ENCODE peak calls at places on chromosomes 2 and 18, in eight cellular contexts. E is heart right ventricle, D is NT2/D1, H is neural progenitor cell, L is trophoblast cell, V is GM23338, S is Peyer's patch, F is transverse colon. A is an unnamed sample. For H3K4me1, the result is how much of the 10 kb centered on the place peaks cover.

GRCh38 chr2:198441246-198441645 is 636.9 kb downstream of the PLCL1 start:
- DNase-seq in E (no peak), H (no peak), F (no peak), D (no peak), L (peak), V (no peak), S (no peak), A (peak)

GRCh38 chr18:41870191-41870590 is 84.8 kb upstream of the PIK3C3 start:
- DNase-seq in L (no peak), E (no peak), F (no peak), V (no peak), H (no peak), S (no peak), D (no peak), A (no peak)

GRCh38 chr2:45943231-45944044 is 292.0 kb downstream of the PRKCE start:
- DNase-seq in E (no peak), H (no peak), D (no peak), S (no peak), F (no peak), L (no peak), V (peak), A (no peak)

GRCh38 chr18:77144451-77145118 is 12.0 kb upstream of the MBP start:
- DNase-seq in D (no peak), E (no peak), H (no peak), F (no peak), L (no peak), S (no peak), V (no peak), A (no peak)

GRCh38 chr18:27211569-27211968 is 26.5 kb upstream of the CHST9 start:
- DNase-seq in D (no peak), S (no peak), E (no peak), F (no peak), H (no peak), V (peak), L (no peak), A (no peak)

GRCh38 chr2:105038383-105039061 is 653 bp downstream of the MRPS9 start:
- DNase-seq in S (no peak), F (no peak), E (no peak), V (peak), H (no peak), L (peak), D (peak), A (no peak)

GRCh38 chr2:143410097-143410897 is 281.1 kb downstream of the ARHGAP15 start:
- DNase-seq in H (no peak), E (no peak), S (no peak), F (no peak), D (no peak), L (no peak), V (no peak), A (no peak)

GRCh38 chr2:45293182-45293581 is 283.9 kb upstream of the SIX2 start:
- DNase-seq in E (no peak), D (no peak), H (no peak), V (no peak), F (no peak), L (no peak), S (no peak), A (no peak)

GRCh38 chr18:527136-527535 is 26.6 kb upstream of the COLEC12 start:
- DNase-seq in E (no peak), H (no peak), S (no peak), D (no peak), V (no peak), L (no peak), F (no peak), A (no peak)

GRCh38 chr2:2769481-2770431 is 438.7 kb upstream of the MYT1L start:
- DNase-seq in F (no peak), V (no peak), H (no peak), S (no peak), D (no peak), L (no peak), E (peak), A (no peak)

GRCh38 chr2:100292022-100292580 is 30.2 kb downstream of the LONRF2 start:
- DNase-seq in V (peak), E (no peak), L (peak), H (peak), F (no peak), D (peak), S (no peak), A (peak)

GRCh38 chr18:80034852-80035406 is 695 bp downstream of the RBFA start:
- DNase-seq in D (no peak), E (no peak), H (peak), S (no peak), V (no peak), L (no peak), F (no peak), A (no peak)

GRCh38 chr2:109647636-109648035 is 33.5 kb downstream of the SOWAHC start:
- DNase-seq in L (peak), D (no peak), F (no peak), V (no peak), S (no peak), E (no peak), H (no peak), A (no peak)

GRCh38 chr2:190974629-190975361 is 39.2 kb downstream of the STAT1 start:
- DNase-seq in L (peak), E (no peak), D (no peak), F (no peak), V (no peak), H (no peak), S (no peak), A (no peak)

GRCh38 chr2:130822766-130823165 is 13.9 kb upstream of the ARHGEF4 start:
- DNase-seq in H (no peak), V (no peak), S (no peak), F (no peak), D (no peak), E (no peak), L (no peak), A (no peak)
- H3K4me1 ChIP-seq in H (under half), V (under half), S (under half), F (under half), D (under half), E (under half), L (under half), A (half or more)

GRCh38 chr18:33744032-33744697 is 166.1 kb downstream of the ASXL3 start:
- DNase-seq in V (peak), D (no peak), S (no peak), E (no peak), H (no peak), F (peak), L (no peak), A (no peak)
- H3K4me1 ChIP-seq in V (under half), D (under half), S (under half), E (under half), H (under half), F (under half), L (under half), A (under half)

GRCh38 chr2:31256611-31257382 is 22.8 kb downstream of the EHD3 start:
- DNase-seq in H (peak), L (no peak), E (no peak), V (peak), S (peak), D (no peak), F (no peak), A (no peak)
- H3K4me1 ChIP-seq in H (under half), L (under half), E (under half), V (under half), S (under half), D (under half), F (under half), A (under half)

DNA sequence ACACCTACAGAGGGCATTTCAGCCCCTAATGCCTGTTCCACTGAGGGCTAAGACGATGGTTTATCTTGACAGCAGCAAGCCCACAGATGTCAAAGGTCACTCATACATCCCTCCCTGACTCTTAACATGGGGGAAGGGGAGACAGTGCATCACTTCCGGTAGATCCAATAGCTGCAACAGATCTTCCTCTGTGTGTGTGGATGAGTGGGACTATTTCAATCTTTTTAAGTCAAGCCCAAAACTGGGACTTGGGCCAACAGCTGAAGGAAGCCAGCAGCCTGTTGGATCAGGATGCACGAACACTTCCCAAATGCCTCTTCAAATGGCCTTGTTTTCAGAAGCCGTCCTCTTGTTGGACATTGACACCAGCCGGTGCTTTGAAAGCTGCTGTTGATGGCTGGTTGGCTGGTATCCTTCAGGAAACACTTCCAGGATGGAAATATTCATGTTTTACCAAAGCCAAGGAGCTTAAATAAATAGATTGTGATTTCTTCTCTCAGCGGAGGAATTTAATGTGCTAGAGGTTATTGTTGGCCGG is 59.2 kb downstream of the IL1R2 start:
- DNase-seq in H (no peak), F (peak), D (no peak), S (peak), L (no peak), V (no peak), E (peak), A (no peak)
- H3K4me1 ChIP-seq in H (under half), F (under half), D (under half), S (under half), L (under half), V (under half), E (under half), A (under half)

DNA sequence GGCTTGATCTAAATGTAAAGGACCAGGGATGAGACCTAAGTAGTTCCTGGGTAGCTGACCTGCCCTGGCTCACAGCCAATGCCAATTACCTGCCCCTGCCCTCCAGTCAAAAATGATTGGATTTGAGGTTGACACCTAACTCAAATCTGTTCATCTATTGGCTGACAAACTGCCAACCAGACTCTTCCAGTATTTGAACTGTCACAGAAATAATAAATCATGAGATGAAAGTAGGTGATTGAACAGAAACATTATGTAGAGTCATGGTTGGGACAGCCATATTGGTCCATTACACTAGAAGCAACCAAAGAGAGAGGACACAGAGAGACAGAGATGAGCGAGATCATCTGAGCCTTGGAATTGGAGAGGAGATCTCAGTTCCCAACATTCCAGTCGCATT is 109.1 kb downstream of the ATL2 start:
- DNase-seq in E (no peak), F (no peak), H (no peak), S (no peak), V (no peak), D (no peak), L (no peak), A (no peak)
- H3K4me1 ChIP-seq in E (under half), F (under half), H (under half), S (under half), V (under half), D (under half), L (under half), A (under half)

GRCh38 chr2:112138143-112139032 is at the start of gene FBLN7:
- DNase-seq in F (no peak), H (peak), L (peak), V (peak), D (no peak), E (no peak), S (no peak), A (no peak)
- H3K4me1 ChIP-seq in F (under half), H (under half), L (under half), V (under half), D (under half), E (under half), S (under half), A (under half)

DNA sequence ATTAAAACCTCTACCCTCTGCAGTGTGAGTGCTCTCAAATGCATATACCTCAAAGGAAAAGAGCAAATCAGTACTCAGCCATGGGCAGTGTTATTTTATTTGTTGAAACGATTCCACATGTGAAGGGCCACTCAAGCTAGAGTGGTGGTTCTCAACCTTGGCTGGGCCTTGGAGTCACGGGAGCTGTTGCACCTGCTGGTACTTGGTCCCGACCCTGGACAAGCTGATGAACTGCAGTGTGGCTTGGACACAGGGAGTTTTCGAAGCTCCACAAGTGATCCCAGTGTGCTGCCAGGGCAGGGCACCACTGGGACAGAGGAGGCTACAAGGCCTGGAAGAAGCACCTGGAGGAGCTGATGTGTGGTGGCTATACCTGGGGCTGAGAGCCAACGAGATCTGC is 19.7 kb downstream of the GNLY start:
- DNase-seq in L (no peak), E (no peak), F (no peak), D (no peak), S (no peak), V (no peak), H (no peak), A (no peak)
- H3K4me1 ChIP-seq in L (under half), E (under half), F (under half), D (under half), S (under half), V (under half), H (under half), A (under half)

A was measured in PC-9.